ENCODE peak calls at places on chromosomes 12 and 14, in six cellular contexts. X is K562, H is HepG2, A is H1, P is GM12891, L is GM12878. Y is an unnamed sample.

GRCh38 chr12:95574030-95574429 is 22.8 kb upstream of the USP44 start:
- DNase-seq in H (no peak), X (no peak), L (no peak), P (no peak), A (peak; percentile 76), Y (no peak)

GRCh38 chr12:115660211-115660805 is 617.2 kb downstream of the MED13L start:
- DNase-seq in L (no peak), X (no peak), H (no peak), P (no peak), A (no peak), Y (no peak)

GRCh38 chr12:109612975-109613502 is 39.4 kb downstream of the MVK start:
- DNase-seq in L (no peak), P (no peak), X (peak; percentile 41), H (peak; percentile 41), A (no peak), Y (no peak)

GRCh38 chr12:77225373-77225772 is 160.0 kb upstream of the E2F7 start:
- DNase-seq in L (no peak), X (no peak), P (no peak), H (peak; percentile 36), A (no peak), Y (no peak)

GRCh38 chr14:67241416-67242362 is at the start of gene PALS1:
- DNase-seq in H (peak; percentile 62), X (peak; percentile 75), A (peak; percentile 86), L (peak; percentile 19), P (peak; percentile 37), Y (peak; percentile 34)

GRCh38 chr12:40157307-40157706 is 51.4 kb upstream of the SLC2A13 start:
- DNase-seq in A (no peak), X (no peak), L (no peak), H (no peak), P (no peak), Y (no peak)

GRCh38 chr12:118704517-118704916 is 276.8 kb upstream of the SRRM4 start:
- DNase-seq in A (no peak), L (no peak), X (no peak), H (peak; percentile 24), P (no peak), Y (no peak)

GRCh38 chr14:55359307-55359706 is 52.3 kb downstream of the ATG14 start:
- DNase-seq in A (no peak), L (no peak), X (no peak), P (no peak), H (no peak), Y (no peak)

GRCh38 chr12:92538970-92539749 is 163.6 kb upstream of the PLEKHG7 start:
- DNase-seq in A (no peak), L (peak; percentile 93), P (no peak), H (no peak), X (no peak), Y (no peak)

GRCh38 chr14:99463974-99464373 is 16.7 kb downstream of the SETD3 start:
- DNase-seq in P (no peak), L (no peak), A (no peak), H (no peak), X (no peak), Y (no peak)
- TF ChIP-seq TAF1 in P (no peak), L (no peak), A (no peak), H (no peak), X (no peak), Y (no peak)

DNA sequence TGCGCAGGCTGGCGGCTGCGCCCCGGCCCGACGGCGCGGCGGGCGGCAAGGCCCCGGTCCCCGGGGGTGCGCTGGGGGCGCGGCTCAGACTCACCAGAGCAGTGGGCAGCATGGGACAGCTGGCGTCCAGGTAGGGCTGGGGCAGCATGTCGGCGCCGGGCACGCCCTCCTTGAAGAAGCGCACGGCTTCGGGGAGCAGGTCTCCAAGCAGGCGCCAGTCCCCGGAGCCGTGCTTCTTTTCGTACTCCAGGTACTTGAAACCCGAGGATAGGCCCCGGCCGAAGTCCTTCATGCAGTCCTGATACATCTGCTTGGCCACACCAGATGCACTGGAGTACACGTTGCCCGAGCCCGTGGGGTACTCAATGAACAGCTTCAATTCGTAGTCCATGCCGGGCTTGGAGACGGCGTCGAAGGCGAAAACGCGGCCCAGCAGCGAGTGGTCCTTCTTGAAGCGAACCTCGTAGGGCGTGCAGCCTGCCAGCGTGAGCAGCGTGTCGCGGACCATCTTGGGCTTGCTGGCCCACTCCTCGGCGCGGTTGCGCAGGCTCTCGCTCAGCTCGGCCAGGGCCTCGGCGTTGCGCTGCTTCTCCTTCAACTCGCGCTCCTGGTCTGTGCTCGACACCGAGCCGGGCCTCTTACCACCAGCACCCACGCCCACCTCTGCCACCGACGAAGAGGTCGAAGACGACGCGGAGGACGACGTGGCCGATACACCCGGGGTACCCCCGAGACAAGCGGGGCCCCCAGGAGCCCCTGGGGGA is 2.2 kb downstream of the IRF2BPL start:
- DNase-seq in P (no peak), H (no peak), L (no peak), X (no peak), A (peak; percentile 76), Y (no peak)
- TF ChIP-seq POLR2A in P (no peak), H (no peak), L (no peak), X (no peak), A (no peak), Y (no peak)

GRCh38 chr12:608413-608812 is 54.8 kb downstream of the NINJ2 start:
- DNase-seq in H (no peak), P (no peak), L (no peak), X (no peak), A (no peak), Y (no peak)

GRCh38 chr12:612293-612692 is 51.0 kb downstream of the NINJ2 start:
- DNase-seq in L (no peak), P (no peak), X (no peak), A (no peak), H (no peak), Y (no peak)

GRCh38 chr12:608921-609320 is 54.3 kb downstream of the NINJ2 start:
- DNase-seq in P (no peak), L (no peak), X (no peak), A (no peak), H (no peak), Y (no peak)

GRCh38 chr12:604956-605355 is 58.3 kb downstream of the NINJ2 start:
- DNase-seq in H (no peak), A (no peak), L (no peak), P (no peak), X (no peak), Y (no peak)

GRCh38 chr12:607541-608001 is 55.7 kb downstream of the NINJ2 start:
- DNase-seq in L (no peak), X (no peak), A (no peak), H (no peak), P (no peak), Y (no peak)
- TF ChIP-seq POLR2AphosphoS5 in L (no peak), X (no peak), A (no peak), H (no peak), P (no peak), Y (no peak)

DNA sequence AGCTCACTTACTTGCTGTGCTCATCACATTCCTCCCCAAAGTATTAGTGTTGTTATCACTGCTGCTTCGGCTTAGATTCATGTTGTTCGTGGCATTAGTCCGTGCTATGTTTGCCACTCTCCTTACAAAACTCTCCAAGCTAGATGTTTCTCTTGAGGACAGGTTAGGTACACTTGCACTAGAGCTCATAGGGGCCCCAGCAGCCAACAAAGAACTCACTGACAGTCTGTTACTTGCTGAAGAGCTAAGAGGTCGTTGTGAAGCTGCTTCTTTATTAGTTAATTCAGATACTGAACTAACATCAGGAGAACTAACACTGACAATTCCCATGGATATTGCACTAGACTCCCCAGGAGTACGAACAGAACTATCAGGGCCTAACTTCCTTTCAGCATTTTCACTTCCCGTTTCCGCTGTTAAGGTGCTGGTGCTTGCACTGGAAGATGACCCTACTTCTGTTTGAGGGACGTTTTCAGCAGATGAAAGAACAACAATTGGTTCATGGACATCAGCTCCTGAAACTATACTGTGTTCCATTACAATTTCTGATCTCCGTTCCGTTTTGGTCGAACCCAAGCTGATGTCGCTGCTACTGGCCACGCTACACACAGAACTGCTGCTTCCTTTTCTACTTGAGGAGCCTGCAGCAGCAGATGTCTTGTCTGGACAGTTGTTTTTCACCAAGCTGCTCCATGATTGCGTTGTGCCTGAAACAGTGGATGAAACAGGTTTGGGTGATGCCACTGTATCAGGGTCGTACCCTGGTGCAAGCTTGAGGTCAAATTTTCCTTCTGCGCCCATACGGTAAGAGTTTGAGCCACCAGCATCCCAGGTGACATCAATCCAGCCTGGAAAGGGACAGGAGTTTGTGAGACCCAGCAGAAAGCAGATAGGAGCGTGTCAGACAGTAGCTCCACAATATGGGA is 78.7 kb downstream of the HECTD1 start:
- DNase-seq in L (no peak), H (no peak), P (no peak), A (no peak), X (no peak), Y (no peak)
- TF ChIP-seq TAF1 in L (no peak), H (no peak), P (no peak), A (no peak), X (no peak), Y (no peak)

GRCh38 chr12:11651785-11652184 is 2.3 kb downstream of the ETV6 start:
- DNase-seq in H (no peak), A (no peak), X (no peak), P (no peak), L (no peak), Y (no peak)
- TF ChIP-seq POLR2A in H (no peak), A (no peak), X (no peak), P (peak; percentile 63), L (peak; percentile 61), Y (no peak)

GRCh38 chr12:6201199-6201608 is 1.0 kb downstream of the CD9 start:
- DNase-seq in H (no peak), X (no peak), L (no peak), P (no peak), A (no peak), Y (no peak)

GRCh38 chr12:6199211-6199530 is 1.0 kb upstream of the CD9 start:
- DNase-seq in L (no peak), P (no peak), X (no peak), H (no peak), A (no peak), Y (no peak)

GRCh38 chr12:6200266-6201198 is at the start of gene CD9:
- DNase-seq in L (no peak), X (peak; percentile 87), P (no peak), H (no peak), A (peak; percentile 72), Y (peak; percentile 36)

GRCh38 chr12:6198556-6198955 is 1.6 kb upstream of the CD9 start:
- DNase-seq in H (no peak), P (no peak), L (no peak), X (no peak), A (no peak), Y (no peak)

DNA sequence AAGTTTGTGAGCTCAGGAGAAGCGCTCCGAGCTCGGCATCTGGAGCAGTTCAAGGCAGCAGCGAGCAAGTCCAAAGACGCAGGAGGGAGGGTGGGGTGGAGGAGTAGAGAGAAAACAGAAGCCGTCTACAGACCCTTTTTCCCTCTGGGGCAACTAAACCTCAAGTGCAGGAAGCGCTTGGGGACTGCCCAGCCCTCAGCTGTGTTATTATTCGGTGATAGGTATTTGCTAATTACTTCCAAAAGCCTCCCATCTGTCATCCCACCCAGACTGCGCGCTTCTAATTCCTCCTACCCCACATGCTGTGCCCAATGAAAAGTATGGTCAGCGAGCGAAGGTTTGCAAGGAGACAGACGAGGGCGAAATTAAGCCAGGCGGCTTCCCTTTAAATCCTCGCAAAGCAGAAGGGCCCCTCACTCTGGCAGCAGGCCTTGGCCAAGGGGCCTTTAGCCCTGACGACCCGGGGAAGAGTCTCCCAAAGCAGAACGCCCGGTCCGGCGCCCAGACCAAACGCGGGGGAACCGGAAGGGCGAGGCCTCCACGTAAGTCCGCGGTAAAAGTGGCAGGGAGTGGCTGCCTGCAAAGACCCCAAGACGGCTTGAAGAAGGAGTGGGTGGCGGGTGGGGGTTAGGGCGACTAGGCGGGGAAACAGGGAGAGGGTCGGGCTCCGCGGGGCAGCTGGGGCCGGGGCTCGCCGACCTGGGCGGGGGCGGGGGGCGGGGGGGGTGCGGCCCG is 502 bp upstream of the CD9 start:
- DNase-seq in A (peak; percentile 79), P (no peak), X (no peak), L (no peak), H (no peak), Y (no peak)
- TF ChIP-seq POLR2AphosphoS5 in A (no peak), P (no peak), X (no peak), L (no peak), H (no peak), Y (no peak)

GRCh38 chr12:25718081-25718731 is 165.1 kb upstream of the LMNTD1 start:
- DNase-seq in L (no peak), H (no peak), A (no peak), P (no peak), X (no peak), Y (no peak)
- TF ChIP-seq TAF1 in L (no peak), H (no peak), A (no peak), P (no peak), X (no peak), Y (no peak)

Y was measured in GM12892.